ENCODE peak calls at places on chromosomes 12 and 14, in eight cellular contexts. G is HAP-1, A is neural progenitor cell, E is right cardiac atrium, F is lung, R is NT2/D1, J is fibroblast of lung, N is left ventricle myocardium inferior. P is an unnamed sample.

GRCh38 chr12:103840399-103840880 is 594 bp downstream of the NT5DC3 start:
- DNase-seq in G (no peak), A (no peak), E (peak; percentile 30), F (no peak), R (no peak), J (peak; percentile 45), N (peak; percentile 22), P (no peak)

GRCh38 chr12:24198070-24198469 is 248.6 kb upstream of the SOX5 start:
- DNase-seq in G (no peak), A (no peak), E (no peak), F (no peak), R (no peak), J (peak; percentile 88), N (no peak), P (no peak)

GRCh38 chr12:53060064-53060720 is 10.3 kb downstream of the TNS2 start:
- DNase-seq in G (no peak), A (no peak), E (no peak), F (no peak), R (no peak), J (no peak), N (no peak), P (no peak)

GRCh38 chr12:64039285-64039871 is 182.7 kb downstream of the KICS2 start:
- DNase-seq in G (peak; percentile 33), A (peak; percentile 19), E (no peak), F (no peak), R (no peak), J (peak; percentile 66), N (no peak), P (peak; percentile 3)

GRCh38 chr12:112473056-112473455 is 54.3 kb downstream of the PTPN11 start:
- DNase-seq in G (peak; percentile 7), A (peak; percentile 23), E (no peak), F (no peak), R (peak; percentile 8), J (no peak), N (no peak), P (no peak)

GRCh38 chr14:52048641-52049204 is 20.1 kb downstream of the NID2 start:
- DNase-seq in G (no peak), A (no peak), E (peak; percentile 49), F (no peak), R (no peak), J (peak; percentile 58), N (no peak), P (no peak)

GRCh38 chr12:14664434-14665023 is 31.9 kb downstream of the GUCY2C start:
- DNase-seq in G (peak; percentile 40), A (no peak), E (no peak), F (no peak), R (no peak), J (peak; percentile 16), N (no peak), P (no peak)

GRCh38 chr12:10633541-10633940 is 20.1 kb upstream of the MAGOHB start:
- DNase-seq in G (no peak), A (no peak), E (no peak), F (no peak), R (no peak), J (no peak), N (no peak), P (no peak)

GRCh38 chr14:21748869-21749303 is 75.3 kb upstream of the OR4E1 start:
- DNase-seq in G (peak; percentile 37), A (peak; percentile 78), E (peak; percentile 14), F (no peak), R (peak; percentile 42), J (no peak), N (peak; percentile 18), P (peak; percentile 49)

GRCh38 chr14:34650786-34651584 is 21.0 kb upstream of the SNX6 start:
- DNase-seq in G (no peak), A (no peak), E (peak; percentile 27), F (no peak), R (no peak), J (peak; percentile 100), N (no peak), P (no peak)

GRCh38 chr12:115697341-115697740 is 580.2 kb downstream of the MED13L start:
- DNase-seq in G (no peak), A (peak; percentile 49), E (no peak), F (no peak), R (no peak), J (peak; percentile 22), N (no peak), P (no peak)

GRCh38 chr12:52235001-52235760 is 2.1 kb downstream of the KRT7 start:
- DNase-seq in G (no peak), A (no peak), E (no peak), F (no peak), R (no peak), J (no peak), N (no peak), P (no peak)

GRCh38 chr12:78802593-78802992 is 62.0 kb upstream of the SYT1 start:
- DNase-seq in G (no peak), A (no peak), E (no peak), F (no peak), R (no peak), J (peak; percentile 98), N (no peak), P (no peak)

GRCh38 chr14:70905316-70905715 is 1.9 kb upstream of the PCNX1 start:
- DNase-seq in G (no peak), A (no peak), E (peak; percentile 84), F (no peak), R (no peak), J (no peak), N (peak; percentile 74), P (no peak)

GRCh38 chr14:84670801-84671200 is 859.1 kb upstream of the FLRT2 start:
- DNase-seq in G (no peak), A (no peak), E (no peak), F (no peak), R (no peak), J (no peak), N (no peak), P (no peak)

GRCh38 chr14:91153360-91153759 is 39.5 kb downstream of the DGLUCY start:
- DNase-seq in G (no peak), A (no peak), E (no peak), F (no peak), R (no peak), J (no peak), N (no peak), P (no peak)

GRCh38 chr12:106032141-106032925 is 106.4 kb downstream of the NUAK1 start:
- DNase-seq in G (no peak), A (no peak), E (no peak), F (no peak), R (no peak), J (peak; percentile 89), N (no peak), P (no peak)

GRCh38 chr14:97458302-97459137 is 661.3 kb downstream of the VRK1 start:
- DNase-seq in G (no peak), A (peak; percentile 57), E (peak; percentile 19), F (no peak), R (peak; percentile 50), J (no peak), N (no peak), P (no peak)

GRCh38 chr14:104001003-104001402 is 58.7 kb upstream of the RD3L start:
- DNase-seq in G (no peak), A (peak; percentile 48), E (no peak), F (no peak), R (no peak), J (no peak), N (no peak), P (peak; percentile 5)

GRCh38 chr14:71931492-71932228 is 569 bp upstream of the RGS6 start:
- DNase-seq in G (no peak), A (peak; percentile 68), E (peak; percentile 25), F (no peak), R (no peak), J (no peak), N (peak; percentile 34), P (peak; percentile 5)

GRCh38 chr12:3683670-3684069 is 69.2 kb downstream of the CRACR2A start:
- DNase-seq in G (no peak), A (no peak), E (no peak), F (no peak), R (no peak), J (peak; percentile 22), N (no peak), P (no peak)

GRCh38 chr14:95551435-95551834 is 16.6 kb downstream of the GLRX5 start:
- DNase-seq in G (no peak), A (no peak), E (no peak), F (no peak), R (no peak), J (no peak), N (no peak), P (no peak)

GRCh38 chr12:110201995-110202394 is 77.8 kb downstream of the IFT81 start:
- DNase-seq in G (no peak), A (no peak), E (no peak), F (no peak), R (no peak), J (no peak), N (no peak), P (no peak)
- H3K4me1 ChIP-seq in G (peaks cover 13% of the 10 kb centered on the region), A (no peaks in the 10 kb centered on the region), E (no peaks in the 10 kb centered on the region), F (no peaks in the 10 kb centered on the region), R (no peaks in the 10 kb centered on the region), J (peaks cover 12% of the 10 kb centered on the region), N (no peaks in the 10 kb centered on the region), P (no peaks in the 10 kb centered on the region)

DNA sequence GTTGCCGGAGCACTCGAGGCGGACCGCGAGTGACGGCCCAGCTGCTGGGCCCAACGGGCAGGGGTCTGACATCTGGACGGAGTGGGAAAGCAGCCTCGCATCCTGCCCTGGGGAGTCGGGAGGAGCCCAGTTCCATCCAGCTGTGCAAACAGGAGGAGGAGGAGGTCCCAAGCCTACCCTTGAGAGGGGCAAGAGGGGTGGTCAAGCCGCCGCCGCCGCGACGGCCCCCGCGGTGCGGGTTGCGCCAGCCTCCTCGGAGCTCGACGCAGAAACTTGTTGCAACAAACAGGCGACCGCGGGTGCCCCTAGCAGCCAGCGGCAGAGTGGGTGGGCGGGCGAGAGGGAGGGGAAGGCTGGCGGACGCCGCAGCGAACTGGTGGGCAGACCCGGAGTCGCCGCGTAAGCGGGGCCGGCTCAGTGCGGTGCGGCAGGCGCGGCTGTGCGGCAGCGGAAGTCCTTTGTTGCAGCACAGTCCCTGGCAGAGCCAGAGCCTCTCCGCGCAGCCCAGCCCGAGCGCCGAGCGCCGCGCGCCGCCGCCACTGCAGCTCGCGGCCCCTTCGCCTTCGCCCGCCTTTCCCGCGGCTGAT is at the start of gene ZBTB1:
- DNase-seq in G (peak; percentile 69), A (peak; percentile 94), E (peak; percentile 90), F (peak; percentile 82), R (no peak), J (peak; percentile 91), N (peak; percentile 89), P (peak; percentile 84)
- H3K4me1 ChIP-seq in G (peaks cover 30% of the 10 kb centered on the region), A (peaks cover 36% of the 10 kb centered on the region), E (peaks cover 11% of the 10 kb centered on the region), F (peaks cover 11% of the 10 kb centered on the region), R (no peaks in the 10 kb centered on the region), J (peaks cover 13% of the 10 kb centered on the region), N (peaks cover 100% of the 10 kb centered on the region), P (peaks cover 23% of the 10 kb centered on the region)

GRCh38 chr12:54373619-54374554 is 9.6 kb upstream of the GPR84 start:
- DNase-seq in G (no peak), A (no peak), E (peak; percentile 41), F (no peak), R (no peak), J (no peak), N (no peak), P (no peak)
- H3K4me1 ChIP-seq in G (no peaks in the 10 kb centered on the region), A (peaks cover 23% of the 10 kb centered on the region), E (peaks cover 9% of the 10 kb centered on the region), F (peaks cover 16% of the 10 kb centered on the region), R (peaks cover 36% of the 10 kb centered on the region), J (peaks cover 13% of the 10 kb centered on the region), N (peaks cover 93% of the 10 kb centered on the region), P (peaks cover 14% of the 10 kb centered on the region)

DNA sequence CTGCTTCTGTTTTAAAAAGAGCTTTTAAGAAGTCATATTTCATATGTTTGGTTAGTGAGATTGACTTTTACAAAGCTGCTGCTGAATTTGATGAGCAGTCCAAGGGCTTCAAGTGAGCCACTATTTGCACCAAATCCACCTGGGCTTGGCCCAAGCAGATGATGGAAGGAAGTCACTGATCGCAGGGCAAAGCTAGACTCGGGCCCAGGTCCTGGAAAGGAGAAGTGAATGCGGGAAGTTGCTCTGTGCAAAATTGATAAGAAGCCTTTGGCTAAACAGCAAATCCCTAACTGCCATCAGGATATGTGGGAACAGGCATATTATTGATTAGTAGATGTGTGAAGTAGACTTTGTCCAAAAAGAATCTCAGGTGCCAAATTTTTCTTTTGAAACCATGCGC is 30.5 kb downstream of the PLXNC1 start:
- DNase-seq in G (no peak), A (no peak), E (no peak), F (no peak), R (no peak), J (no peak), N (no peak), P (no peak)
- H3K4me1 ChIP-seq in G (no peaks in the 10 kb centered on the region), A (peaks cover 7% of the 10 kb centered on the region), E (no peaks in the 10 kb centered on the region), F (no peaks in the 10 kb centered on the region), R (no peaks in the 10 kb centered on the region), J (no peaks in the 10 kb centered on the region), N (no peaks in the 10 kb centered on the region), P (no peaks in the 10 kb centered on the region)

P was measured in neuronal stem cell.